ENCODE peak calls at places on chromosomes 11 and 22, in seven cellular contexts. K, A, S, J, B, M and Q are unnamed samples.

GRCh38 chr11:72581067-72581466 is 93.2 kb downstream of the PDE2A start:
- DNase-seq in S (no peak), M (no peak), K (no peak), A (peak), J (no peak), B (no peak), Q (no peak)

GRCh38 chr11:64263947-64264317 is 12.6 kb downstream of the PLCB3 start:
- DNase-seq in K (no peak), A (no peak), J (no peak), M (no peak), B (no peak), S (no peak), Q (no peak)

GRCh38 chr22:18954941-18955571 is 19.0 kb upstream of the PRODH start:
- DNase-seq in S (no peak), J (no peak), A (no peak), M (no peak), B (peak), K (no peak), Q (no peak)

GRCh38 chr22:26589367-26589844 is 526 bp downstream of the TPST2 start:
- DNase-seq in S (peak), M (peak), B (no peak), J (peak), K (no peak), A (peak), Q (peak)

GRCh38 chr22:42994917-42995562 is 19.9 kb downstream of the PACSIN2 start:
- DNase-seq in K (peak), S (no peak), M (peak), J (no peak), A (no peak), B (no peak), Q (no peak)

GRCh38 chr11:35163209-35163608 is 24.2 kb downstream of the CD44 start:
- DNase-seq in A (no peak), M (no peak), K (no peak), S (no peak), J (no peak), B (peak), Q (no peak)

GRCh38 chr22:42986115-42986514 is 28.8 kb downstream of the PACSIN2 start:
- DNase-seq in S (no peak), B (no peak), K (no peak), M (no peak), J (no peak), A (no peak), Q (no peak)

GRCh38 chr11:35364101-35364780 is 55.1 kb downstream of the SLC1A2 start:
- DNase-seq in J (peak), M (peak), A (no peak), K (peak), S (no peak), B (no peak), Q (no peak)

GRCh38 chr11:33375688-33376311 is 118.6 kb downstream of the HIPK3 start:
- DNase-seq in A (peak), S (peak), M (peak), B (no peak), K (no peak), J (no peak), Q (peak)

GRCh38 chr11:58671946-58672345 is 49.5 kb downstream of the CNTF start:
- DNase-seq in K (no peak), J (no peak), A (no peak), S (no peak), B (no peak), M (no peak), Q (no peak)

DNA sequence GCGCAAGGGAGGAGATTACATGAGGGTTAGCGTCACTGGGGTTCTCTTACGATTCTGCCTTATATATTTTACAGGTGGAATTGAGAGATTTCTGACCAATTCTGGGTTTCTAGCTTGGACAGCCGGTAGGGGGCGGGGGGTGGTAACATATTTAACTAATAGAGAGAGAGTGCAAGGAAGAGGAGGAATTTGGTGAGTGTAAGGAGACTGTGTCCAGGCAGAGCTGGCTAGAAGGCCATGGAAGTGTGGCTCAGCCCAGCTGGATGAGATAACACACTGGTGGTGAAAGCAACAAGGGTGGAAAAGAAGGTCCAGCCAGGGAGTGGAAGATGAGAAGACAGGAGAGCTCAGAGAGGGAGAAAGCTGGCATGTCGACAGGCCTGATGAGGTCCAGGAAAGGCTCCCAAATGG is 56.5 kb downstream of the ST3GAL4 start:
- DNase-seq in B (no peak), J (peak), M (peak), S (no peak), K (no peak), A (peak), Q (no peak)
- TF ChIP-seq CTCF in B (peak), J (no peak), M (peak), S (no peak), K (peak), A (peak), Q (peak)

GRCh38 chr11:132122701-132123100 is 752.3 kb downstream of the NTM start:
- DNase-seq in K (no peak), S (no peak), A (no peak), M (no peak), J (no peak), B (no peak), Q (no peak)

GRCh38 chr11:132125855-132126841 is 755.7 kb downstream of the NTM start:
- DNase-seq in S (peak), M (peak), B (peak), K (no peak), J (no peak), A (peak), Q (peak)

GRCh38 chr11:132126973-132127900 is 756.8 kb downstream of the NTM start:
- DNase-seq in S (peak), M (peak), K (peak), A (peak), J (peak), B (peak), Q (no peak)

GRCh38 chr11:132123449-132123848 is 753.0 kb downstream of the NTM start:
- DNase-seq in K (no peak), J (no peak), B (no peak), A (no peak), M (no peak), S (no peak), Q (no peak)

DNA sequence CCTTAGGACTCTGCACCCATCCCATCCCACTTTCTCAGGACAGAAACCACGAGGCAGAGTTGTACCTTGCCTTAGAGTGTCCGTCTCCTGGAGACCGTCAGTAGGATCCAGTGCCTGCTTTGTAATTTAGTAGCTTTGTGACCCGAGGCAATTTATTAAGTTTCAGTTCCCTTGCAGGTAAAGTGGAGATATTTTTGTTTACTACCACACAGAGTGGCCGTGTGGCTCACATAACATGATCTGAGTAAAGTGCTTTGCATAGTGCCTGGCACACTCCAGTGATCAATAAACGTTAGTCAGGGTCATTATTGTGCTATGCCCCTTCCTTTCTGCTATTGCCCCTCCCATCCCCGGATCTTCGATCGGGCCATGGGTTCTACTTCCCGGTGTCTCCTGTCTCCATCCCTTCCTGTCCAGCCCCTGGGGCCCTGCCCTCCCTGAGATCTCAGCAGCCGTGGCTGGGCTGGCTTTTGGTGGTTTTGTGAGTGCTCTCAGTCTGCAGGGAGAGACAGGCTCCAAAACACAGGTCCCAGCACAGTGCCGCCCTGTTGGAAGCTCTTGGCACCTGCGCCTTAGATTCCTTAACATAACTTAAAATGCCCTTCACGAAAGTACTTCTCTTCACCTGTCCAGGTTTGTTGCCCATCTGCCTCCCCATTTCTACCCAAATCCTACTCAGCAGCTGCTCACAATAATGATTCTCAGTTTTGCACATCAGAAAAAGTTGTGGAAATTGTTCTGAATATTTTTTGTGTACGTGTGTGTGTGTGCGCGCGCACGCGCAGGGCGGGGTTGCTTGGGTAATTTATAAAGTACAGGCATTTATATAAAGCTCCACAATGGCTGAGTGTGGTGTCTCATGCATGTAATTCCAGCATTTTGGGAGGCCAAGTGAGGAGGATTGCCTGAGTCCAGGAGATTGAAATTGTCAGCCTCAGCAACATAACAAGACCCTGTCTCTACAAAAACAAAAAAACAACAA is 753.7 kb downstream of the NTM start:
- DNase-seq in A (peak), M (no peak), B (no peak), S (no peak), J (no peak), K (no peak), Q (no peak)
- TF ChIP-seq CTCF in A (peak), M (peak), B (no peak), S (peak), J (no peak), K (no peak), Q (peak)

DNA sequence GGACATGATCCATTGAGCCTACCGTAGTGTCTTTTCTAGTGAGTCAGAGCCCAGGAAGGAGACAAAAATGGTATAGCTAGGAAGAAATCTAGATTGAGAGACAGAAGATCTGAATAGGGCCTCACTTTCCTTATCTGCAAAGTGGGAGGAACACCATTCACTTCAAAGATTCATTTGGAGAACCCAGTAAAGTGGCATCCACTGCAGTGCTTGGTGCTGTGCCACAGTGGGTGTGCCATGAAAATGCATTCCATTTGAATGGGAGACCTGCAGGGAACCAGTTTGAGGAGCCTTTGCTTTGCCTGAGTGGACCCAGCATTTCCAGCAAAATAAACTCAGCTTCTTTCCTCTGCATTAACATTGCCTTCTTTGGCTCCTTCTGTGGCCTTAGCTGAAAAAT is 470.5 kb upstream of the CADM1 start:
- DNase-seq in A (peak), J (no peak), M (no peak), K (no peak), B (no peak), S (no peak), Q (no peak)
- TF ChIP-seq CTCF in A (no peak), J (no peak), M (no peak), K (no peak), B (no peak), S (no peak), Q (no peak)

GRCh38 chr22:40071720-40072119 is 77.0 kb downstream of the FAM83F start:
- DNase-seq in A (no peak), K (no peak), J (no peak), M (no peak), S (no peak), B (no peak), Q (no peak)

GRCh38 chr22:40065981-40066380 is 71.2 kb downstream of the FAM83F start:
- DNase-seq in M (no peak), K (no peak), B (no peak), S (no peak), A (no peak), J (no peak), Q (no peak)

GRCh38 chr22:40067639-40068038 is 72.9 kb downstream of the FAM83F start:
- DNase-seq in A (no peak), J (no peak), S (no peak), K (no peak), M (no peak), B (no peak), Q (no peak)

GRCh38 chr22:40070701-40071100 is 75.9 kb downstream of the FAM83F start:
- DNase-seq in M (peak), B (no peak), S (no peak), J (no peak), K (no peak), A (no peak), Q (no peak)
- TF ChIP-seq CTCF in M (no peak), B (no peak), S (no peak), J (no peak), K (no peak), A (no peak), Q (no peak)

DNA sequence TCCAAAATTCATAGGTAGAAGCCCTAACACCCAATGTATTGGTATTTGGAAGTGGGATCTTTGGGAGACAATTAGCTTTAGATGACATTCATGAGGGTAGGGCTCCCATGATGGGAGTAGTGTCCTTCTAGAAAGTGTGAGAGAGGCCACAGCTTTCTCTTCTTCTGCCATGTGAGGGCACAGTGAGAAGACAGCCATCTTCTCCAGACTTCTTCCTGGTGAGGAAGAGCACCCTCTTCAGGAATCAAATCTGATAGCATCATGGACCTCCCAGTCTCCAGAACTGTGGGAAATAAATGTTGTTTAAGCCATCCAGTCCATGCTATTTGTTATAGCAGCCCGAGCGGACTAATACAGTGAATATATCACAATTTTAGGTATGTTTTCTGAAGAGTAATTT is 96.9 kb downstream of the CNTN5 start:
- DNase-seq in K (no peak), M (no peak), A (no peak), J (no peak), B (no peak), S (no peak), Q (no peak)
- TF ChIP-seq CTCF in K (no peak), M (no peak), A (peak), J (no peak), B (no peak), S (no peak), Q (no peak)

DNA sequence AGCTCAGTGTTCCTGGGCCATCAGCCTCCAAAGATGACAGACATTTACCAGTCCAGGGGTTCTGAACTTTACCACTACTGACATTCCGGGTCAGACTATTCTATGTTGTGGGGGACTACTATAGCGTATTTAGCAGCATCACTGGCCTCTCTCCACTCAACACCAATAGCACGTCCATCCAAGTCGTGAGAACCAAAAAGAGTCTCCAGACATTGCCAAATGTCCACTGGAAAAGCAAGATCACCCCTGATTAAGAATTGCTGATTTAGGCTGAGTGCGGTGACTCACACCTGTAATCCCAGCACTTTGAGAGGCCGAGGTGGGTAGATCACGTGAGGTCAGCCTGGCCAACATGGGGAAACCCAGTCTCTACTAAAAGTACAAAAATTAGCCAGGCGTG is 5.3 kb downstream of the PES1 start:
- DNase-seq in B (no peak), K (no peak), M (no peak), J (no peak), S (no peak), A (no peak), Q (no peak)
- TF ChIP-seq CTCF in B (no peak), K (no peak), M (no peak), J (no peak), S (no peak), A (no peak), Q (no peak)